ENCODE peak calls at places on chromosomes 5 and 9, in eight cellular contexts. One of them, this sample, is unnamed.

GRCh38 chr5:93422652-93423332 is 158.2 kb downstream of the NR2F1-AS1 start:
- DNase-seq in GM12878: no peak
- DNase-seq in HCT116: no peak
- DNase-seq in GM23338: peak
- DNase-seq in K562: no peak
- DNase-seq in Panc1: no peak
- DNase-seq in HepG2: no peak
- DNase-seq in A549: no peak
- DNase-seq in this sample: no peak

GRCh38 chr5:62041364-62041763 is 264.6 kb upstream of the KIF2A start:
- DNase-seq in GM23338: no peak
- DNase-seq in Panc1: no peak
- DNase-seq in A549: no peak
- DNase-seq in GM12878: no peak
- DNase-seq in HCT116: no peak
- DNase-seq in K562: no peak
- DNase-seq in HepG2: no peak
- DNase-seq in this sample: no peak

GRCh38 chr5:171610053-171610452 is 175.6 kb upstream of the SMIM23 start:
- DNase-seq in Panc1: no peak
- DNase-seq in A549: no peak
- DNase-seq in GM23338: no peak
- DNase-seq in HepG2: no peak
- DNase-seq in GM12878: no peak
- DNase-seq in HCT116: no peak
- DNase-seq in K562: no peak
- DNase-seq in this sample: no peak

GRCh38 chr9:14306672-14307646 is 7.0 kb downstream of the NFIB start:
- DNase-seq in GM12878: no peak
- DNase-seq in A549: no peak
- DNase-seq in HCT116: no peak
- DNase-seq in GM23338: peak
- DNase-seq in HepG2: no peak
- DNase-seq in Panc1: no peak
- DNase-seq in K562: no peak
- DNase-seq in this sample: no peak

GRCh38 chr5:14342306-14342705 is 199.2 kb downstream of the TRIO start:
- DNase-seq in Panc1: no peak
- DNase-seq in GM12878: no peak
- DNase-seq in HCT116: no peak
- DNase-seq in GM23338: no peak
- DNase-seq in K562: no peak
- DNase-seq in HepG2: no peak
- DNase-seq in A549: no peak
- DNase-seq in this sample: no peak

GRCh38 chr5:20601678-20602100 is 613.7 kb upstream of the CDH18 start:
- DNase-seq in K562: no peak
- DNase-seq in A549: no peak
- DNase-seq in Panc1: no peak
- DNase-seq in HepG2: no peak
- DNase-seq in GM12878: no peak
- DNase-seq in GM23338: peak
- DNase-seq in HCT116: no peak
- DNase-seq in this sample: no peak

GRCh38 chr5:173230741-173231380 is 4.1 kb downstream of the NKX2-5 start:
- DNase-seq in HCT116: no peak
- DNase-seq in GM12878: no peak
- DNase-seq in A549: no peak
- DNase-seq in HepG2: no peak
- DNase-seq in K562: no peak
- DNase-seq in GM23338: no peak
- DNase-seq in Panc1: no peak
- DNase-seq in this sample: no peak

GRCh38 chr5:154603978-154604679 is 126.1 kb upstream of the HAND1 start:
- DNase-seq in GM23338: peak
- DNase-seq in A549: no peak
- DNase-seq in HepG2: no peak
- DNase-seq in Panc1: no peak
- DNase-seq in GM12878: no peak
- DNase-seq in HCT116: no peak
- DNase-seq in K562: no peak
- DNase-seq in this sample: no peak

GRCh38 chr5:114362197-114362976 is 517 bp downstream of the KCNN2 start:
- DNase-seq in GM23338: peak
- DNase-seq in K562: no peak
- DNase-seq in Panc1: no peak
- DNase-seq in HepG2: no peak
- DNase-seq in GM12878: no peak
- DNase-seq in A549: peak
- DNase-seq in HCT116: no peak
- DNase-seq in this sample: no peak

GRCh38 chr5:1004598-1005361 is 3.8 kb upstream of the NKD2 start:
- DNase-seq in GM23338: peak
- DNase-seq in GM12878: no peak
- DNase-seq in A549: peak
- DNase-seq in HCT116: no peak
- DNase-seq in K562: peak
- DNase-seq in HepG2: no peak
- DNase-seq in Panc1: no peak
- DNase-seq in this sample: peak

GRCh38 chr9:87381746-87382145 is 115.9 kb upstream of the DAPK1 start:
- DNase-seq in K562: no peak
- DNase-seq in GM23338: no peak
- DNase-seq in A549: no peak
- DNase-seq in GM12878: no peak
- DNase-seq in HCT116: no peak
- DNase-seq in Panc1: no peak
- DNase-seq in HepG2: no peak
- DNase-seq in this sample: no peak

GRCh38 chr9:133692364-133692985 is 45.7 kb downstream of the SARDH start:
- DNase-seq in A549: no peak
- DNase-seq in HepG2: no peak
- DNase-seq in K562: no peak
- DNase-seq in GM12878: no peak
- DNase-seq in Panc1: no peak
- DNase-seq in HCT116: no peak
- DNase-seq in GM23338: no peak
- DNase-seq in this sample: no peak

GRCh38 chr5:172107606-172108005 is 80.4 kb downstream of the STK10 start:
- DNase-seq in GM23338: no peak
- DNase-seq in K562: no peak
- DNase-seq in A549: peak
- DNase-seq in Panc1: no peak
- DNase-seq in HCT116: no peak
- DNase-seq in HepG2: no peak
- DNase-seq in GM12878: no peak
- DNase-seq in this sample: no peak

GRCh38 chr5:154542581-154542980 is 64.6 kb upstream of the HAND1 start:
- DNase-seq in A549: no peak
- DNase-seq in HepG2: no peak
- DNase-seq in Panc1: no peak
- DNase-seq in GM12878: no peak
- DNase-seq in K562: no peak
- DNase-seq in GM23338: no peak
- DNase-seq in HCT116: no peak
- DNase-seq in this sample: no peak

GRCh38 chr5:154276932-154277331 is 86.4 kb downstream of the GALNT10 start:
- DNase-seq in GM23338: no peak
- DNase-seq in HepG2: no peak
- DNase-seq in Panc1: no peak
- DNase-seq in A549: no peak
- DNase-seq in K562: peak
- DNase-seq in HCT116: no peak
- DNase-seq in GM12878: no peak
- DNase-seq in this sample: no peak

GRCh38 chr5:154422298-154422697 is 23.5 kb upstream of the SAP30L start:
- DNase-seq in HCT116: no peak
- DNase-seq in GM23338: no peak
- DNase-seq in GM12878: no peak
- DNase-seq in K562: no peak
- DNase-seq in HepG2: no peak
- DNase-seq in A549: no peak
- DNase-seq in Panc1: no peak
- DNase-seq in this sample: no peak

GRCh38 chr5:57174128-57174849 is 430 bp downstream of the GPBP1 start:
- DNase-seq in GM12878: no peak
- DNase-seq in HepG2: no peak
- DNase-seq in Panc1: no peak
- DNase-seq in K562: peak
- DNase-seq in GM23338: peak
- DNase-seq in A549: no peak
- DNase-seq in HCT116: no peak
- DNase-seq in this sample: peak

GRCh38 chr5:74546796-74547195 is 93.7 kb downstream of the ENC1 start:
- DNase-seq in K562: no peak
- DNase-seq in Panc1: no peak
- DNase-seq in HCT116: no peak
- DNase-seq in HepG2: no peak
- DNase-seq in GM12878: no peak
- DNase-seq in GM23338: no peak
- DNase-seq in A549: no peak
- DNase-seq in this sample: no peak

GRCh38 chr9:70480405-70480980 is 66.0 kb upstream of the KLF9 start:
- DNase-seq in K562: no peak
- DNase-seq in HCT116: no peak
- DNase-seq in A549: no peak
- DNase-seq in GM12878: no peak
- DNase-seq in Panc1: no peak
- DNase-seq in GM23338: no peak
- DNase-seq in HepG2: no peak
- DNase-seq in this sample: no peak

DNA sequence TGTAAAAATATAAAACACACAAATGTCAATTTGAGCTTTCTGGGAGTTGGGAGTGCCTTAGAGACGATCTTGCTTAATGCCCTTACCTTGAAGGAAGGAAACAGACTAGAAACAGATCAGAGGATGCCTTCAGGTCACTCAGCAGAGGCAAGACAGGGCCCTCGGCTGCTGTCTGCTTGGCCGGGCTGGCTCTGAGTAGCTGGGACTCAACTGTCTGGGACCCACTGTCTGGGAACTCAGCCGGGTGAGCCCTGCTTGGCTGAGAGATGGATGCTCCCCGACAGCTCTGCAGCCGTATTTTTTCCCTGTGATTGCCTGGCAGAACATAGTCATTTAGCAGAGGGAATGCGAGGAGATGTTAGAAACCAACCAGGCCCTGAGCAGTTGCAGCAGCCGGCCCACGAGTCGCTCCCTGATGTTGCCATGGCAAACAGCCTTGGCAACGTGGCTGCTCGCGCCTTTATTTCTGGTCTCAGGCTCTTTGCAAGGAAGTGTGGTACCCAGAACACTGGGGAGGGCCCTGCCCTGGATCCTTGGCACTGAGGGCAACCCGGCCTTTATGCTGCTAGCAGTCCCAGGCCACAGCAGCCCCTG is 10.9 kb downstream of the PPARGC1B start:
- DNase-seq in GM12878: no peak
- DNase-seq in Panc1: no peak
- DNase-seq in K562: no peak
- DNase-seq in GM23338: no peak
- DNase-seq in HCT116: no peak
- DNase-seq in A549: no peak
- DNase-seq in HepG2: no peak
- DNase-seq in this sample: no peak
- H3K27ac ChIP-seq in GM12878: no peak
- H3K27ac ChIP-seq in Panc1: no peak
- H3K27ac ChIP-seq in K562: no peak
- H3K27ac ChIP-seq in GM23338: no peak
- H3K27ac ChIP-seq in HCT116: no peak
- H3K27ac ChIP-seq in A549: no peak
- H3K27ac ChIP-seq in HepG2: no peak
- H3K27ac ChIP-seq in this sample: no peak

DNA sequence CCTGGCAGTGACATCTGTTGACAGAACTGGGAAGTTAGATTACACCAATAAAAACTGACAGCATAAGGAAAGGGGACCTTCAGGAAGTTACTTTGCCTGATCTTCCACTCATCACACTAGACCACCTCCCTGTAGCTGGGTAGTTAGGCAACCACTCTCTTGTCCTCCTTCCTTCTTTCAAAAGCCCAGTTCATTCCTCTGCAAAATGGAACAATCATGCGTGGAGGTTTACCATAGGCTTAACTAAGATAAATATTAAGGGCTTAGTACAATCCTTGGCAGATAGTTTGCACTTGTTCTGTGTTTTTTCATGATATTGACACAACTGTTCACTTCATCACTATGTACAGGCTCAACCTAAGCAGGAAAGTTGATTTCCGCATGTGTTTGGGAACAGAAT is 10.1 kb upstream of the PTGER4 start:
- DNase-seq in A549: no peak
- DNase-seq in HepG2: no peak
- DNase-seq in Panc1: no peak
- DNase-seq in GM12878: no peak
- DNase-seq in GM23338: no peak
- DNase-seq in HCT116: no peak
- DNase-seq in K562: no peak
- DNase-seq in this sample: no peak
- H3K4me3 ChIP-seq in A549: no peak
- H3K4me3 ChIP-seq in HepG2: no peak
- H3K4me3 ChIP-seq in Panc1: no peak
- H3K4me3 ChIP-seq in GM12878: no peak
- H3K4me3 ChIP-seq in GM23338: no peak
- H3K4me3 ChIP-seq in HCT116: no peak
- H3K4me3 ChIP-seq in K562: no peak
- H3K4me3 ChIP-seq in this sample: no peak

GRCh38 chr9:128715436-128715750 is 8.5 kb downstream of the ZDHHC12 start:
- DNase-seq in GM23338: no peak
- DNase-seq in HCT116: no peak
- DNase-seq in Panc1: no peak
- DNase-seq in HepG2: no peak
- DNase-seq in A549: no peak
- DNase-seq in K562: no peak
- DNase-seq in GM12878: no peak
- DNase-seq in this sample: no peak
- TF ChIP-seq REST in GM23338: no peak
- TF ChIP-seq REST in HCT116: no peak
- TF ChIP-seq REST in Panc1: no peak
- TF ChIP-seq REST in HepG2: no peak
- TF ChIP-seq REST in A549: no peak
- TF ChIP-seq REST in K562: no peak
- TF ChIP-seq REST in GM12878: no peak
- TF ChIP-seq REST in this sample: no peak

DNA sequence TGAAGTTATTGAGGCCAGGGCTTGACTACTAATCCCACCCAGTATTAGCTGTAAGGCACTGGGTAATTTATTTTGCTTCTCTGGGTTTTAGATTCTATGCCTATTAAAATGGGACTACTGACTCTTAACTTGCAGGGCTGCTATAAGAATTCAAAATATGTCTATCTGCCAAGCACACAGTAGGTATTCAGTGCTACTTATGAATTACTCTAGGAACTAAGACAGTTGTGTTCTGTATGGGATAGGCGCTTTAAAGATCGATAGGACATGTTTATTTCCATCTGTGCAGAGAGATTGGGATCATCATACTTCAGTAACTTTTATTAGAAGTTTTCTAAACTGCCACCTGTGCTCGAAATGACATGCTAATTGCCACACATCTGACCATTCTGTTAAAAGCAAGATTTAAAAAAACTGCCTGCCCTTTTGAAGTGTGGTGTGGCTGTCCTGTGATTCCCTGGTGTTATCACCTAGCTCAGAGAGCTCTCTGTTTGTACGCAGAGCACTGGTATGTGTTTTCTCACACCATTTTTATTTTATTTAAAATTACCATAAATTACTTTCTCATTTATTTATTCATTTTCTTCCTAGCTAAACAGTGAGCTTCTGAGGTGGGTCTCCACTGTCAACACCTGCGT is 58.7 kb downstream of the FYB1 start:
- DNase-seq in Panc1: no peak
- DNase-seq in HepG2: no peak
- DNase-seq in HCT116: no peak
- DNase-seq in A549: no peak
- DNase-seq in GM12878: no peak
- DNase-seq in K562: no peak
- DNase-seq in GM23338: no peak
- DNase-seq in this sample: no peak
- H3K27ac ChIP-seq in Panc1: no peak
- H3K27ac ChIP-seq in HepG2: no peak
- H3K27ac ChIP-seq in HCT116: no peak
- H3K27ac ChIP-seq in A549: no peak
- H3K27ac ChIP-seq in GM12878: no peak
- H3K27ac ChIP-seq in K562: no peak
- H3K27ac ChIP-seq in GM23338: no peak
- H3K27ac ChIP-seq in this sample: no peak